ENCODE peak calls at places on chromosomes 3 and 15, in seven cellular contexts. O, T, I, C, V, H and U are unnamed samples.

GRCh38 chr3:150577854-150578253 is 25.3 kb upstream of the SELENOT start:
- DNase-seq in O (no peak), T (no peak), I (no peak), C (no peak), V (no peak), H (no peak), U (no peak)

GRCh38 chr15:79496838-79497237 is 64.7 kb downstream of the MINAR1 start:
- DNase-seq in O (no peak), T (no peak), I (no peak), C (no peak), V (no peak), H (no peak), U (no peak)

GRCh38 chr3:130950124-130950523 is 56.2 kb downstream of the ATP2C1 start:
- DNase-seq in O (no peak), T (no peak), I (no peak), C (no peak), V (no peak), H (no peak), U (no peak)

GRCh38 chr3:74067296-74067695 is 442.6 kb upstream of the PDZRN3 start:
- DNase-seq in O (no peak), T (no peak), I (no peak), C (no peak), V (no peak), H (no peak), U (no peak)

GRCh38 chr3:37991109-37991508 is 523 bp downstream of the VILL start:
- DNase-seq in O (no peak), T (no peak), I (peak), C (no peak), V (no peak), H (no peak), U (no peak)

GRCh38 chr3:24623657-24624056 is 129.0 kb upstream of the THRB start:
- DNase-seq in O (no peak), T (no peak), I (no peak), C (no peak), V (no peak), H (no peak), U (no peak)

GRCh38 chr3:180420804-180421203 is 181.2 kb upstream of the TTC14 start:
- DNase-seq in O (no peak), T (no peak), I (no peak), C (no peak), V (no peak), H (no peak), U (no peak)

GRCh38 chr3:47409688-47410416 is 29.0 kb downstream of the PTPN23 start:
- DNase-seq in O (no peak), T (no peak), I (no peak), C (no peak), V (no peak), H (no peak), U (no peak)

GRCh38 chr3:144162042-144162441 is 190.4 kb downstream of the DIPK2A start:
- DNase-seq in O (no peak), T (no peak), I (no peak), C (no peak), V (no peak), H (no peak), U (no peak)

GRCh38 chr3:43155464-43156121 is 49.7 kb upstream of the POMGNT2 start:
- DNase-seq in O (peak), T (no peak), I (peak), C (peak), V (peak), H (no peak), U (peak)

GRCh38 chr15:48010321-48010720 is 110.5 kb upstream of the SLC24A5 start:
- DNase-seq in O (no peak), T (no peak), I (no peak), C (no peak), V (no peak), H (no peak), U (no peak)

DNA sequence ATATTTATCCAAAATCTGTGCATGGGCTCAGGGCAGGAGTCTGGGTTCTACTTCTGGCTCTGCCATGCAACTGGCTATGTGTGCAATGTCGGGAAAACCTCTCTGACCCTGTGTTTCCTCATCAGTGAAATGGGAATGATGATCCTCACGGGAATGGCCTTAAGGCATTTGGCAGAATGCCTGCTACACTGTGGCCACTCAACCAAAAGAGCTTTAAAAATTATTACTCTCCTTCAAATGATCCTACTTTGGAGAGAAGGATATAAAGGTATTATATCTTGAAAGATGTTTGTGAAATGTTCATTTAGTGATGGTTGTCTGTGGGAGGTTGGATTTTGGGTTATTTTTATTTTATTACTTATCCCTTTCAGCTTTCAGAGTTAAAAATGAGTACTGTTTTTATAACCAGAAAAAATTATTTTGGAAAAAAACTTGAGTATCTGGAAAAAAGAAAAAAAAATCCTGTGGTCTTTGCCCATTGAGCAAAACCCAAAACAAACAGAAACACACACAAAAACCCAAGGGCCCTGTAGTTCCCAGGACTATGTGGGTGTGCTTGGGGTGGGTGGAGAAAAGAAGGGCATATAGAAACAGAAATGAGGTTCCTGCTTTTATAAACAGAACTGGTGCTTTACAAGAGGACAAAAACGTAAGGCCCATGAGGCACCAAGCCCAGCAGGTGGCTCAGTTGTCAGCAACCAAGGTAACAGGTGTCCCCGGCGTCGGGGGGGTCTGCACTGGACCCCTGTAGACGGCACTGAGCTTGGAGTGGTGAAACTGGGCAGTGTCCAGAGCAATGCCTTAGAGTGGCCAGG is 22.0 kb downstream of the RGMA start:
- DNase-seq in O (peak), T (no peak), I (no peak), C (no peak), V (no peak), H (no peak), U (no peak)
- H3K27ac ChIP-seq in O (peak), T (no peak), I (peak), C (no peak), V (peak), H (no peak), U (no peak)

DNA sequence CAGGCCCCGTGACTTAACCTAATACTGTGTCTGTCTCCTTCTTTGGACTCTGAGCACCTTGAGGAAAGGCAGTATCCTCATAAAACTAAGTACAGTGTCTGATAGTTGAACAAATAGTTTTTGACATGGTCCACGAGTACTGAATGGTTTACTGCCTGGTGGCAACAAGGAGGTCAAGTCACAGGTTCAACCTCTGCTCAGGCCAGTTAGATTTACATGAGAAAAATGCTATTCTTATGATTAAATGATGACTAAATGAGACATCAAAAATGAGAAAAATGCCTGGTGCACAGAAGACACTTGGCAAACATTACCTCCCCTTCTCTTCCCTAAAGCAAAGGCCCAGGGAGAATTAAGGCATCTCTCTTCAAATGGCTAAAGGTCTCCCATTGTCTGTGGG is 48.8 kb downstream of the ABCC5 start:
- DNase-seq in O (no peak), T (no peak), I (no peak), C (no peak), V (no peak), H (no peak), U (no peak)
- H3K27ac ChIP-seq in O (no peak), T (no peak), I (no peak), C (no peak), V (no peak), H (no peak), U (no peak)

DNA sequence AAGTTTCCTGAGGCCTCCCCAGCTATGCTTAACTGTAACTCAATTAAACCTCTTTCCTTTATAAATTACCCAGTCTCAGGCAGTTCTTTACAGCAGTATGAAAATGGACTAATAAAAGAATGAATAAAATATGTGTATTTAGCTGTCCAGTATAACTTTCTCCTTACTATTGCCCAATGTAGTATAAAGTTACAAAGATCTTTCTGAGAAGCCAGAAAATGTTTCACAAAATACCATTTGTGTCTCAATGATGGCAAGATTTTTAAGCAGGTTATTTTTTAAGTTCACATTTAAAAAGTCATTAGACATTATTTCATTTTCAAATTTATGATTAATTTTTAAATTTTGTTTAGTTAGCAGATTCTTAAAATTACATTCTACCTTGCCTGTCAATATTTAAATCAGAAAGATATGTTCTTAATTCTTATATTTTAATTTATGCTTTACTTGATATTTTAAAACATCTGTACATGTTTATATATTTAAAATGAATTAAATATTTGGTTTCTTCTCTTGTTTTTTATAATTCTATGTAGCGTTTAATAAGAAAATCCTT is 189.2 kb downstream of the GBE1 start:
- DNase-seq in O (no peak), T (no peak), I (no peak), C (no peak), V (no peak), H (no peak), U (no peak)
- H3K27ac ChIP-seq in O (no peak), T (no peak), I (no peak), C (no peak), V (no peak), H (no peak), U (no peak)

DNA sequence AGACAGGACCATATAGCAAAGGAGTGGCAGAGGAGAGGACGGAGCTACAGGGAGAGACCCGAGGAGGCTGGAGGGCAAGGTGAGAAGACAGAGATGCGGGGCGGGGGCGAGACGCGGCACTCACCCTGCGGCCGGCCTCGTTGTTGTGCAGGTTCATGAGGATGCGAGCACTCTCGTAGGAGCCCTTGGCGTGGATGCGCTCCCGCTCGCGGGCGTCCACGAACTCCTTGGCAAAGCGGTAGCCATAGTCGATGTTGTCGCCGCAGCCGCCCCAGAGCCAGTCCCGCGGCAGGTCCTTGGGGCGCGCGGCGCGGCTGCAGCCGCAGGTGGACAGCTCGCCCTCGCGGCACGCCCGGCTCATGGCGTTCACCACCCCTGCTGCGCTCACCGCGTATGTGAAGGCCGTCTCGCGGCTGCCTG is 12.9 kb downstream of the WNT5A start:
- DNase-seq in O (no peak), T (no peak), I (no peak), C (no peak), V (no peak), H (no peak), U (no peak)
- H3K27ac ChIP-seq in O (no peak), T (no peak), I (no peak), C (no peak), V (no peak), H (no peak), U (no peak)

DNA sequence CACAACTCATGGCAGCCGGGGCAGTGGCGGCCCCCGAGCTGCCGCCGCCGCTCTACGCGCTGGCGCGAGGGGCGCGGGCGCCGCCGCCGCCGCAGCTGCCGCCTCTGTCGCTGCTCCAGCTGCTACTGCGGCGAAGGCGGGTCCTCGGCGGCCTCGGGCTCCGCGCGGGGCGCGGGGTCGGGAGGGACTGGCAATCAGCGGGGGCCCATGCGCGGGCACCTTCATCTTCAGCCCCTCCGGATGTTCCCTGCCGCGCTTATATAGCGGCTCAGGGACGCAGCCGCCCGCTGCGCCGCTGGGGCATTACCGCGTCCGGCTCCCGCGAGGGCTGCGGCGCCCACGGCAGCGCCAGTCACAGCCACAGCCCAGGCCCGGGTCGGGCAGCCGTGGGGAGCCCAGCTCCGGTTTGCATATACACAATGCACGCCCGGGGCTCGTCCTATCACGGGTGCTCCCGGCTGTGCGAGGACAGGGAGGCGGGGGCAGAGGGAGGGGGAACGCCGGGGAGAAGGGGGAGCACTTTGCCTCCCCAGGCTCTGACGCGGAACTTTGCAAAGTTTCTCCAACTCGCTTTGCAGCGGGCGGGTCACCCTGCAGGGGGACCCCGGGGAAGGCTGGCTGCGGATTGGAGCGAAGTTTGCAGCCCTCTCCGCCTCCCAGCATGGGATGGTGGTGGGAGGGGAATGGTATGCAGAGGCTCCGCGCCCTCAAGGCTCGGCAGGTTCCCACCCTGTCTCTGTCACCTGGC is at the start of gene VGLL3:
- DNase-seq in O (peak), T (no peak), I (peak), C (peak), V (peak), H (peak), U (peak)
- H3K27ac ChIP-seq in O (peak), T (no peak), I (peak), C (peak), V (peak), H (peak), U (peak)

GRCh38 chr3:104257486-104257885 is 1109.2 kb upstream of the ALCAM start:
- DNase-seq in O (no peak), T (no peak), I (no peak), C (no peak), V (no peak), H (no peak), U (no peak)
- H3K27ac ChIP-seq in O (no peak), T (no peak), I (no peak), C (no peak), V (no peak), H (no peak), U (no peak)

GRCh38 chr3:149368201-149368849 is 9.1 kb downstream of the TM4SF1 start:
- DNase-seq in O (no peak), T (no peak), I (no peak), C (peak), V (no peak), H (no peak), U (no peak)

GRCh38 chr3:149371001-149371722 is 6.3 kb downstream of the TM4SF1 start:
- DNase-seq in O (no peak), T (no peak), I (no peak), C (no peak), V (no peak), H (no peak), U (no peak)

GRCh38 chr3:149368850-149369497 is 8.5 kb downstream of the TM4SF1 start:
- DNase-seq in O (no peak), T (no peak), I (no peak), C (no peak), V (no peak), H (no peak), U (no peak)

GRCh38 chr3:149371723-149372114 is 5.7 kb downstream of the TM4SF1 start:
- DNase-seq in O (no peak), T (no peak), I (no peak), C (no peak), V (no peak), H (no peak), U (no peak)

DNA sequence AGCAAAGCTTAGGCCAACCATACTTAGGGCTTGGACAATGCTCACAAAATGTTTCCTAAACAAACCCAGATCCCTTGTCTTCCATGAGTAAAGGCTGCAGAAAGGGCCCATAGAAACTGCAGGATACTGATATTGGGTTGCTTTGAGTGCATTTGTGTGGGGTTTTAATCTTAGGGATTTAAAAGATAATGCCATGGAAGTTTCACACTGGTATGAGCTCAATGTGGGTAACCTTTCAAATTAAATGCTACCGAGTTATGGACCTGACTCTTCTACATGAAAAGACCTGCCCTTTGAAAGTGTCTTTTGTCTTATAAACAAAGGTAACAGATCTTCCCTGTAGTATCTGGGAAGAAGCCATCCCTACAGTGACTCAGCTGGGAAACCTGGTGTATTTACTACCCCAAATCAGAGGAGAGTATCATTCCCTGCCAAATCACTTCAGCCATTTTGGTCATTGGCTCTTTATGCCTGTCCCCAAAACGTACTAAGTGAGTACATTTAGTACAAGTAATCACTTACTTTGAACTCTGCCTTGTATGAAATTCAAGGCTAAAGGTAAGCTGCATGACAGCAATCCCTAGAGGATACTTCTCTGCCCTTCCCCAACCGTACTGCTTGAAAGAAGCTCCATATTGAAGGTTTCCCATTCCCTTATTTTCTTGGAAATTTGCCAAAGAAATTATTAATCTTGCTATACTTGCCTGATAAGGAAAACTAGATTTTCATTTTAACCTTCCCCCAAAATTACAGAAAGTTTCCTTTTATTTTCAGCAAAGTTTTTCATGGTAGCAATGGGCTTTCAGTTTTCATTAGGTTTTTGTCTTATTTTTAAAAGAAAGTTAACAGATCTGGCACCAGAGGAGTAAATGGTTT is 7.2 kb downstream of the TM4SF1 start:
- DNase-seq in O (no peak), T (no peak), I (no peak), C (no peak), V (no peak), H (no peak), U (no peak)
- H3K27ac ChIP-seq in O (peak), T (no peak), I (peak), C (peak), V (peak), H (peak), U (peak)

GRCh38 chr3:83513011-83513410 is 1445.8 kb upstream of the CADM2 start:
- DNase-seq in O (no peak), T (no peak), I (no peak), C (no peak), V (no peak), H (no peak), U (no peak)

GRCh38 chr3:83513677-83514076 is 1445.1 kb upstream of the CADM2 start:
- DNase-seq in O (no peak), T (no peak), I (no peak), C (no peak), V (no peak), H (no peak), U (no peak)

GRCh38 chr3:83514130-83514914 is 1444.5 kb upstream of the CADM2 start:
- DNase-seq in O (no peak), T (no peak), I (no peak), C (no peak), V (no peak), H (no peak), U (no peak)

GRCh38 chr3:83515123-83515522 is 1443.7 kb upstream of the CADM2 start:
- DNase-seq in O (no peak), T (no peak), I (no peak), C (no peak), V (no peak), H (no peak), U (no peak)
- H3K27ac ChIP-seq in O (no peak), T (no peak), I (no peak), C (no peak), V (no peak), H (no peak), U (no peak)

DNA sequence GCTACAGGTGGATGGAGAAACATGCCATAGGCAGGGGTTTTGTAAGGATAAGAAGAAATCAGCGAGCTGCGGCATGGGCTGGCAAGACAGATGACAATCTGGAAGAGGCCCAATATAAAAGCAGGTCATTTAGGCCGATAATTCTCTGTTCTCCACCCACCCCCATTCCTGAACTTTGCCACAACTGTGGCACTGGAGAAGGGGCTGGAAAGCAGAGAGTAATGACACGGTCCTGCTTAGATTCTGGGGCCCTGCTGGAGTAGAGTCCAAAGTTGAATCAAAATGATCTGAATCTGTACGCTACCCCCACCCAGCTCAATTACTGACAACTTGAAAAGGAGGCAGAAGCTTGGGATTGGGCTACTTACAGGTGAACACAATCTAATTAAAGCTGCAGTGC is 18.4 kb upstream of the BUB1B start:
- DNase-seq in O (no peak), T (no peak), I (no peak), C (no peak), V (no peak), H (no peak), U (no peak)
- H3K27ac ChIP-seq in O (no peak), T (no peak), I (no peak), C (no peak), V (no peak), H (no peak), U (no peak)